ENCODE peak calls at places on chromosome 18, in nine cellular contexts. U is astrocyte, L is NB4, V is neural crest cell, W is fibroblast of lung, E is endothelial cell, R is heart left ventricle, B is osteocyte, I is GM12865. J is an unnamed sample.

GRCh38 chr18:63342206-63342605 is 22.6 kb upstream of the BCL2 start:
- DNase-seq in U (no peak), L (peak), V (peak), W (peak), E (peak), R (no peak), B (no peak), I (peak), J (peak)

GRCh38 chr18:79625195-79625923 is 54.2 kb upstream of the CTDP1 start:
- DNase-seq in U (no peak), L (peak), V (no peak), W (no peak), E (no peak), R (no peak), B (no peak), I (peak), J (no peak)

GRCh38 chr18:59249186-59249774 is 24.0 kb downstream of the RAX start:
- DNase-seq in U (peak), L (peak), V (peak), W (peak), E (peak), R (no peak), B (no peak), I (peak), J (peak)

GRCh38 chr18:801137-801536 is 10.9 kb downstream of the YES1 start:
- DNase-seq in U (no peak), L (peak), V (no peak), W (no peak), E (no peak), R (no peak), B (no peak), I (no peak), J (no peak)

GRCh38 chr18:58051765-58052460 is 7.9 kb downstream of the NEDD4L start:
- DNase-seq in U (no peak), L (peak), V (no peak), W (peak), E (no peak), R (no peak), B (no peak), I (peak), J (no peak)

GRCh38 chr18:3368193-3368592 is 81.8 kb upstream of the TGIF1 start:
- DNase-seq in U (peak), L (no peak), V (no peak), W (peak), E (no peak), R (no peak), B (no peak), I (no peak), J (no peak)

GRCh38 chr18:58682429-58683069 is 11.3 kb downstream of the MALT1 start:
- DNase-seq in U (peak), L (no peak), V (no peak), W (peak), E (no peak), R (peak), B (peak), I (no peak), J (no peak)

GRCh38 chr18:29377346-29377745 is 1200.4 kb upstream of the CDH2 start:
- DNase-seq in U (peak), L (no peak), V (no peak), W (no peak), E (no peak), R (no peak), B (no peak), I (no peak), J (no peak)

GRCh38 chr18:6561029-6561861 is 146.5 kb upstream of the L3MBTL4 start:
- DNase-seq in U (no peak), L (peak), V (no peak), W (peak), E (no peak), R (peak), B (no peak), I (no peak), J (peak)

GRCh38 chr18:57776354-57776753 is 26.8 kb downstream of the ATP8B1 start:
- DNase-seq in U (no peak), L (no peak), V (no peak), W (no peak), E (no peak), R (no peak), B (no peak), I (no peak), J (no peak)

GRCh38 chr18:59957957-59958356 is 58.2 kb downstream of the PMAIP1 start:
- DNase-seq in U (peak), L (peak), V (no peak), W (peak), E (no peak), R (peak), B (no peak), I (peak), J (no peak)

GRCh38 chr18:58363767-58364540 is 264.9 kb downstream of the ALPK2 start:
- DNase-seq in U (peak), L (no peak), V (no peak), W (peak), E (no peak), R (no peak), B (no peak), I (no peak), J (no peak)

GRCh38 chr18:8307960-8308359 is 301.3 kb upstream of the RAB12 start:
- DNase-seq in U (no peak), L (no peak), V (no peak), W (no peak), E (no peak), R (no peak), B (no peak), I (no peak), J (no peak)

GRCh38 chr18:8713691-8714090 is 8.3 kb downstream of the MTCL1 start:
- DNase-seq in U (no peak), L (no peak), V (no peak), W (no peak), E (no peak), R (no peak), B (no peak), I (no peak), J (no peak)

GRCh38 chr18:76353046-76353445 is 142.0 kb downstream of the ZNF516 start:
- DNase-seq in U (no peak), L (no peak), V (no peak), W (no peak), E (no peak), R (no peak), B (peak), I (no peak), J (no peak)

GRCh38 chr18:55778731-55779460 is 190.9 kb upstream of the TCF4 start:
- DNase-seq in U (no peak), L (peak), V (no peak), W (no peak), E (no peak), R (no peak), B (no peak), I (peak), J (no peak)

GRCh38 chr18:21739604-21740473 is 753 bp upstream of the MIB1 start:
- DNase-seq in U (peak), L (peak), V (no peak), W (no peak), E (no peak), R (peak), B (no peak), I (no peak), J (no peak)

GRCh38 chr18:58484989-58485962 is 143.6 kb downstream of the ALPK2 start:
- DNase-seq in U (no peak), L (no peak), V (peak), W (no peak), E (peak), R (no peak), B (no peak), I (no peak), J (peak)

GRCh38 chr18:23504720-23505119 is 1.4 kb downstream of the RMC1 start:
- DNase-seq in U (no peak), L (no peak), V (no peak), W (no peak), E (no peak), R (no peak), B (no peak), I (peak), J (no peak)

GRCh38 chr18:13418013-13418710 is 199.6 kb downstream of the LDLRAD4 start:
- DNase-seq in U (no peak), L (no peak), V (no peak), W (no peak), E (no peak), R (no peak), B (no peak), I (no peak), J (no peak)

GRCh38 chr18:79749251-79750191 is 48.2 kb upstream of the KCNG2 start:
- DNase-seq in U (peak), L (no peak), V (no peak), W (peak), E (no peak), R (no peak), B (no peak), I (no peak), J (no peak)

GRCh38 chr18:79283341-79283879 is 112.3 kb upstream of the NFATC1 start:
- DNase-seq in U (no peak), L (no peak), V (no peak), W (no peak), E (no peak), R (no peak), B (no peak), I (no peak), J (no peak)

GRCh38 chr18:26804474-26804873 is 61.0 kb downstream of the AQP4 start:
- DNase-seq in U (no peak), L (peak), V (peak), W (no peak), E (peak), R (no peak), B (no peak), I (peak), J (peak)

GRCh38 chr18:26802330-26803200 is 62.9 kb downstream of the AQP4 start:
- DNase-seq in U (no peak), L (peak), V (no peak), W (no peak), E (no peak), R (no peak), B (no peak), I (no peak), J (peak)

GRCh38 chr18:26806224-26806623 is 59.3 kb downstream of the AQP4 start:
- DNase-seq in U (no peak), L (no peak), V (no peak), W (no peak), E (no peak), R (no peak), B (no peak), I (no peak), J (no peak)

DNA sequence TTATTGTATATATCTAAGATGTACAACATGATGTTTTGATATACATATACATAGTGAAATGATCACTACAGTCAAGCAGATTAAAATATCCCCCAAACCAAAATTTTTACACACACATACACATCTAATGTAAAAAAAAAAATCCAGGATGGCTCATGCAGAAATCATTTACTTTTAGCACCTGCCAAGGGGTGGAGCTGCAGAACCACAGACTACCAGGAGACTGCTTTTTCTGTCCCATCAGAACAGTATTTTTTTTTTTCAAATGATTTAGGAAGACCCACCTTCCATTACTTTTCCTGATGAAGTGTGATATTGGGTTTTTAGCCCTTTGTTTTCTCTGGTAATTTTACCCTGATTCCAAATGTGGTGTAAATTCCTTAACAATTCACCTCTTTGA is 61.9 kb downstream of the AQP4 start:
- DNase-seq in U (no peak), L (no peak), V (no peak), W (no peak), E (no peak), R (no peak), B (no peak), I (no peak), J (no peak)
- TF ChIP-seq CTCF in U (no peak), L (no peak), V (peak), W (no peak), E (no peak), R (no peak), B (no peak), I (no peak), J (no peak)

GRCh38 chr18:45719106-45719505 is 4.9 kb upstream of the SLC14A1 start:
- DNase-seq in U (peak), L (no peak), V (no peak), W (no peak), E (no peak), R (no peak), B (no peak), I (no peak), J (no peak)

GRCh38 chr18:45723921-45724320 is at the start of gene SLC14A1:
- DNase-seq in U (no peak), L (no peak), V (no peak), W (no peak), E (no peak), R (no peak), B (no peak), I (no peak), J (no peak)

GRCh38 chr18:45726603-45727002 is 2.6 kb downstream of the SLC14A1 start:
- DNase-seq in U (no peak), L (no peak), V (no peak), W (peak), E (no peak), R (no peak), B (no peak), I (no peak), J (no peak)

GRCh38 chr18:45724591-45724990 is 610 bp downstream of the SLC14A1 start:
- DNase-seq in U (peak), L (no peak), V (no peak), W (no peak), E (no peak), R (no peak), B (no peak), I (no peak), J (no peak)

DNA sequence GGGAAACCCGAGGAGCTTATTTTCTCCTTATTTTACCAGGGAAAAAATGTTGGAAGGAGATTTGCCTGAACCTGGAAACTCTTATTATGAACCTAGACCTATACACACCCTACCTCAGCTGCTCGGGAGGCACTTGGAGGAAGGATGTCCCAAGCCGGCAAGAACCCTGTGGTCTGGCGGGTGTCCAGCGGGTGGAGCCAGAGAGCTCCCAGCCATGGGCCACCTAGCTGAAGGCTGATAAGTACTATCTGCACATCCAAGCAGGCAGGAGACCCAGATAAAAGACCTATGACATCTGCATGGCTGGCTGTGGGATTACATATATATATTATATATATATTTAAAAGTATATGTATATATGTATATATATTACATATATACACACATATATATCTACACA is 1.1 kb upstream of the SLC14A1 start:
- DNase-seq in U (peak), L (peak), V (peak), W (peak), E (peak), R (peak), B (peak), I (peak), J (peak)
- TF ChIP-seq CTCF in U (peak), L (peak), V (peak), W (peak), E (peak), R (peak), B (peak), I (peak), J (peak)

GRCh38 chr18:48318481-48318880 is 90.7 kb downstream of the ZBTB7C start:
- DNase-seq in U (no peak), L (no peak), V (no peak), W (no peak), E (no peak), R (no peak), B (no peak), I (no peak), J (no peak)

GRCh38 chr18:48320639-48320945 is 88.6 kb downstream of the ZBTB7C start:
- DNase-seq in U (no peak), L (no peak), V (no peak), W (no peak), E (no peak), R (no peak), B (no peak), I (no peak), J (no peak)

GRCh38 chr18:48319796-48320638 is 89.2 kb downstream of the ZBTB7C start:
- DNase-seq in U (peak), L (no peak), V (no peak), W (no peak), E (no peak), R (no peak), B (no peak), I (no peak), J (no peak)

GRCh38 chr18:48316177-48316576 is 93.0 kb downstream of the ZBTB7C start:
- DNase-seq in U (no peak), L (no peak), V (no peak), W (no peak), E (no peak), R (no peak), B (no peak), I (no peak), J (no peak)

DNA sequence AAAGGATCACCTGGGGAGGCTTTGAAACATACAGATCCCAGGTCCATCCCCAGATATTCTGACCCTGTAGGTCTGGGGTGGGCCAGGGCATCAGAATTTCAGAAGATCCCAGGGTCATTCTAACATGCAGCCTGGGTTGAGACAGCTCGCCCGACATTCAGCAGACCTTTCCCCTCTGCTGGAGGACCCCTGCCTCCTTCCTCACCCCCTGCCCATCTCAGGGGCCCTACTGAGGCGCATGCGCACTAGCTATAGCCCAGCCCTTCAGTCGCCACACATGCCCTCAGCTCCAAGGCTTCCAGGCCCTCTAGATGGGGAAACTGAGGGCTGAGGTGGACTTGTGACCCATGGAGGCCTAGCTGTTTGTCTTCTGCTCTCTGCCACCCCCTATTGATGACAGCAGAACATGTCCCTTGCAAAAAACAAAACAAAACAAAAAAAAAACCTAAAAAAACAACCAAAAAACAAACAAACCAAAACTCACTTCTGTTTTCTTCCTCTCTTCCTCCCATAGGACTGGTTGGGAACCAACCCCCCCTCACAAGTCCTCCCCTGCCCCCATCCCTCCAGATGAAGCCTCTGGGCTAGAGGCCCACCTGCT is 91.3 kb downstream of the ZBTB7C start:
- DNase-seq in U (no peak), L (peak), V (no peak), W (no peak), E (no peak), R (no peak), B (no peak), I (no peak), J (no peak)
- TF ChIP-seq CTCF in U (no peak), L (peak), V (peak), W (no peak), E (peak), R (peak), B (no peak), I (peak), J (no peak)

GRCh38 chr18:70672581-70672980 is 383.7 kb downstream of the SOCS6 start:
- DNase-seq in U (no peak), L (no peak), V (no peak), W (no peak), E (no peak), R (no peak), B (no peak), I (no peak), J (no peak)
- TF ChIP-seq CTCF in U (no peak), L (no peak), V (no peak), W (no peak), E (no peak), R (no peak), B (no peak), I (no peak), J (no peak)

GRCh38 chr18:32670727-32671126 is 102.1 kb downstream of the KLHL14 start:
- DNase-seq in U (no peak), L (no peak), V (no peak), W (no peak), E (no peak), R (no peak), B (no peak), I (no peak), J (no peak)

GRCh38 chr18:32669549-32670165 is 103.2 kb downstream of the KLHL14 start:
- DNase-seq in U (no peak), L (peak), V (no peak), W (no peak), E (no peak), R (no peak), B (no peak), I (peak), J (no peak)

GRCh38 chr18:32677578-32677977 is 95.2 kb downstream of the KLHL14 start:
- DNase-seq in U (no peak), L (no peak), V (no peak), W (no peak), E (no peak), R (no peak), B (no peak), I (no peak), J (no peak)

GRCh38 chr18:32674491-32674890 is 98.3 kb downstream of the KLHL14 start:
- DNase-seq in U (no peak), L (peak), V (no peak), W (no peak), E (peak), R (no peak), B (no peak), I (no peak), J (no peak)
- TF ChIP-seq CTCF in U (no peak), L (peak), V (peak), W (no peak), E (peak), R (no peak), B (peak), I (no peak), J (no peak)

GRCh38 chr18:65753520-65753919 is 2.7 kb downstream of the CDH7 start:
- DNase-seq in U (no peak), L (peak), V (peak), W (peak), E (peak), R (no peak), B (no peak), I (peak), J (peak)
- TF ChIP-seq CTCF in U (peak), L (peak), V (peak), W (no peak), E (peak), R (no peak), B (peak), I (peak), J (peak)

GRCh38 chr18:9949315-9949714 is 35.5 kb downstream of the VAPA start:
- DNase-seq in U (no peak), L (no peak), V (no peak), W (no peak), E (no peak), R (no peak), B (no peak), I (no peak), J (no peak)

GRCh38 chr18:9952633-9953416 is 39.0 kb downstream of the VAPA start:
- DNase-seq in U (peak), L (peak), V (no peak), W (no peak), E (no peak), R (no peak), B (no peak), I (no peak), J (no peak)

GRCh38 chr18:9950289-9951016 is 36.6 kb downstream of the VAPA start:
- DNase-seq in U (peak), L (peak), V (no peak), W (peak), E (no peak), R (no peak), B (no peak), I (no peak), J (no peak)

GRCh38 chr18:9949861-9950260 is 36.0 kb downstream of the VAPA start:
- DNase-seq in U (no peak), L (no peak), V (no peak), W (no peak), E (no peak), R (no peak), B (no peak), I (no peak), J (no peak)

GRCh38 chr18:9951022-9951859 is 37.4 kb downstream of the VAPA start:
- DNase-seq in U (peak), L (peak), V (no peak), W (peak), E (peak), R (no peak), B (no peak), I (peak), J (peak)
- TF ChIP-seq CTCF in U (peak), L (peak), V (peak), W (peak), E (peak), R (peak), B (peak), I (peak), J (peak)

J was measured in nephron progenitor cell.